ENCODE peak calls at places on chromosome 6, in ten cellular contexts. K, E, B, S, W, Y, Q, D, I and U are unnamed samples.

GRCh38 chr6:24882295-24882694 is 53.5 kb downstream of the RIPOR2 start:
- DNase-seq in E (no peak), I (no peak), W (no peak), D (peak; percentile 56), B (no peak), S (no peak), Y (no peak), K (no peak), Q (no peak), U (no peak)

GRCh38 chr6:160167547-160168391 is 46.2 kb downstream of the SLC22A1 start:
- DNase-seq in Q (no peak), I (peak; percentile 7), S (no peak), K (no peak), W (no peak), Y (peak; percentile 32), D (no peak), B (no peak), E (no peak), U (no peak)

GRCh38 chr6:43009124-43009523 is 4.6 kb downstream of the MEA1 start:
- DNase-seq in W (no peak), D (peak; percentile 27), B (peak; percentile 63), I (peak; percentile 61), Y (no peak), E (no peak), K (peak; percentile 76), Q (no peak), S (peak; percentile 59), U (no peak)

GRCh38 chr6:97978855-97979271 is 695.8 kb upstream of the MMS22L start:
- DNase-seq in D (no peak), E (peak; percentile 14), S (no peak), I (no peak), W (no peak), K (peak; percentile 85), B (no peak), Q (no peak), Y (no peak), U (no peak)

GRCh38 chr6:133242761-133243590 is 1.8 kb downstream of the EYA4 start:
- DNase-seq in E (no peak), I (no peak), S (peak; percentile 18), Q (no peak), W (no peak), D (peak; percentile 26), B (no peak), Y (no peak), K (peak; percentile 77), U (no peak)

GRCh38 chr6:167119680-167120556 is 3.0 kb upstream of the CCR6 start:
- DNase-seq in Y (peak; percentile 69), S (no peak), E (no peak), D (no peak), K (no peak), Q (no peak), I (no peak), B (no peak), W (no peak), U (no peak)

GRCh38 chr6:156933201-156934053 is 156.2 kb downstream of the ARID1B start:
- DNase-seq in I (no peak), K (peak; percentile 73), W (no peak), S (no peak), D (no peak), Y (peak; percentile 76), B (no peak), E (peak; percentile 48), Q (no peak), U (peak; percentile 41)

GRCh38 chr6:3163248-3163594 is 5.9 kb upstream of the TUBB2A start:
- DNase-seq in Q (no peak), I (peak; percentile 43), D (no peak), B (no peak), S (no peak), Y (no peak), K (no peak), E (no peak), W (no peak), U (no peak)

DNA sequence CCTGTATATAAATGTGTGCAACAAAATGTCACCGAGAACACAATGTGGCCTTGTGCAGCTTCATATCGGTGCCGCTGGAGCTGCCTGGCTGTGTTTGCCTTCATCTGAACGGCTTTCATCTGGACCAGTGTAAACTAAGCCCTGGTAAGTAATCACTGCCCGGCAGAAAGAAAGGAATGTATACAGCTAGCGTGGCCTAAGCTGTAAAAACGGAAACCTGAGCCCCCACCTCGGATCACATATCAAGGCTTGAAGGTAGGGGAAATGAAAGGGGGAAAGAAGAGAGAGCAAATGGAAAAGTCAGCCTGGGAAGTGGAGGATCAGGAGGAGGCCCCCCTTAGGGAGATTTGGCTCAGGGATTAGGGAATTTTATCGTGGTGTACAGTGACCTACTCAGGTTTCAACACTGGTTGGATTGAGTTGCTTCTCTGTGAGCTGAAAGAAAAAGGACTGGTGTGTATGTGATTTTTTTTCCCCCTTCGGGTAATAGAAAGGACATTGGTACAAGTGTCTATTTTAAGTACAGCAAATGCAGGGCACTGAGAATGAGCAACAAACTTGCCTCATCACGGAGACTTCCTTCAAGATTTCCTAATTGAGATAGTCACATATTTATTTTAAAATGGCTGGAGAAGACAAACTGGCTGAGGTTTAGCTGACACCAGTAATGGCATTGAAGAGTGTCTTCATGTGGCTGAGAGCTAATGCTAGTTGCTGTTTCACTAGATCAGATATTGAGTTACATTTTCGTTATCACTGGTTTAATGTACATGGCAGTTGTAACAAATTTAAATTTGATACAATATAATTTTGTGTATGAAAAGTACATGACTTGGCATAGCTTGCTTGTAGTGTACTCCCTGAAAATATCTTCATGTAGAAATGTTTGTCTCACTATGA is 3.5 kb downstream of the SOBP start:
- DNase-seq in Q (no peak), K (no peak), W (no peak), S (no peak), Y (no peak), I (peak; percentile 51), B (peak; percentile 24), D (peak; percentile 67), E (peak; percentile 39), U (no peak)
- H3K4me3 ChIP-seq in Q (peak overlapping the region; percentile 79), K (no peak overlapping the region), W (peak overlapping the region; percentile 58), S (peak overlapping the region; percentile 93), Y (no peak overlapping the region), I (peak overlapping the region; percentile 37), B (no peak overlapping the region), D (peak overlapping the region; percentile 21), E (no peak overlapping the region), U (no peak overlapping the region)

DNA sequence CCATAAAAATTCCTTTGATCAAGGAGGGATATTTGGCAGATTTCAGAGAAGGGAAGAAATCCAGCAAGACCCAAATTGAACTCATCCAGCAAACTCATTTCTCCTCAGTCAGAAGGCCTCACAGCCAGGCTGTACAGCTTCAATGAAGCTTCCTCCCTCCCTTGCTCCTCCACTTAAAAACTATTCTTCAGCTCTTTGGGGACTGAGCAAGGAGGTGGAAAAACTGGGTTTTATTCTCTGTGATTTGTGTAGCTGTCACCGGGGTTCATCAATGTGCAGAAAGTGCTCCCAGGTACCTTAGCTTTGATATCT is 158.7 kb upstream of the ZNF184 start:
- DNase-seq in D (no peak), I (no peak), S (no peak), B (no peak), Y (no peak), E (no peak), Q (no peak), K (no peak), W (no peak), U (no peak)
- H3K4me3 ChIP-seq in D (no peak overlapping the region), I (no peak overlapping the region), S (no peak overlapping the region), B (peak overlapping the region; percentile 57), Y (no peak overlapping the region), E (no peak overlapping the region), Q (no peak overlapping the region), K (peak overlapping the region; percentile 87), W (no peak overlapping the region), U (no peak overlapping the region)

DNA sequence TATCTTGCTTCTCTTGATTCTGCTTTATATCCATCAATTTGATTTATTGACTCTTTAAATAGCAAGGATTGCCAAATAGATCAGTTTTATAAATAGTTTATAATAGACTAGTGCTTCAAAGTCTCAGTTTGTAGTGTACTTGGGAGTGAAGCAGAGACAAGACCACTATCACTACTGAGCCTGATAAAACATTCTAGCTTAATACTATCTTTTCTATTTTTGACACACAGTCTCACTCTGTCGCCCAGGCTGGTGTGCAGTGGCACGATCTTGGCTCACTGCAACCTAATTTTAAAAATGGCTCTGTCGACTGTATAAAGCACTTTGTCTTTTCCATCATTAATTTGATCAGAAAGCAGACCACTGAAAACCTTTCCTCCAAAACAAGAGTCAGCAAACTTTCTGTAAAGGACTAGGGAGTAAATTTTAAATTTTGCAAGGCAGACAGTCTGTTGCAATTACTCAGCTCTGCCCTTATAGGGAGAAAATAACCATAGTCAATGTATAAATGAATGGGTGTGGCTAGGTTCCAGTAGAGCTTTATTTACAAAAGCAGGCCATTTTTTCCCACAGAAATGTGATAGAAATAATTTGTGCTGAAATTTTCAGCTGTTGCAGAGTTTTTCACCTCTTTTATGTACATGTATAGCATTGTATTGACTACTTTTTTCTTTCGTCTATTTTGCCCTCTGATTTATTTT is 7.5 kb downstream of the AMD1 start:
- DNase-seq in S (no peak), B (peak; percentile 66), W (no peak), E (no peak), I (peak; percentile 13), K (no peak), D (peak; percentile 44), Y (no peak), Q (no peak), U (no peak)
- H3K4me3 ChIP-seq in S (peak overlapping the region; percentile 22), B (no peak overlapping the region), W (no peak overlapping the region), E (no peak overlapping the region), I (no peak overlapping the region), K (no peak overlapping the region), D (no peak overlapping the region), Y (no peak overlapping the region), Q (no peak overlapping the region), U (no peak overlapping the region)

GRCh38 chr6:158867381-158868121 is 48.4 kb upstream of the EZR start:
- DNase-seq in B (no peak), D (no peak), Y (peak; percentile 57), S (no peak), E (no peak), W (no peak), K (peak; percentile 52), I (no peak), Q (no peak), U (no peak)

GRCh38 chr6:158870418-158870957 is 51.3 kb upstream of the EZR start:
- DNase-seq in S (no peak), Q (no peak), B (no peak), K (no peak), D (no peak), W (no peak), Y (no peak), I (no peak), E (no peak), U (no peak)

GRCh38 chr6:158868122-158868480 is 48.9 kb upstream of the EZR start:
- DNase-seq in Y (no peak), E (no peak), B (no peak), S (no peak), D (no peak), Q (no peak), I (no peak), K (no peak), W (no peak), U (no peak)

GRCh38 chr6:158869010-158869603 is 49.9 kb upstream of the EZR start:
- DNase-seq in Y (no peak), Q (no peak), I (peak; percentile 66), S (no peak), E (peak; percentile 76), B (no peak), K (no peak), W (no peak), D (no peak), U (no peak)

DNA sequence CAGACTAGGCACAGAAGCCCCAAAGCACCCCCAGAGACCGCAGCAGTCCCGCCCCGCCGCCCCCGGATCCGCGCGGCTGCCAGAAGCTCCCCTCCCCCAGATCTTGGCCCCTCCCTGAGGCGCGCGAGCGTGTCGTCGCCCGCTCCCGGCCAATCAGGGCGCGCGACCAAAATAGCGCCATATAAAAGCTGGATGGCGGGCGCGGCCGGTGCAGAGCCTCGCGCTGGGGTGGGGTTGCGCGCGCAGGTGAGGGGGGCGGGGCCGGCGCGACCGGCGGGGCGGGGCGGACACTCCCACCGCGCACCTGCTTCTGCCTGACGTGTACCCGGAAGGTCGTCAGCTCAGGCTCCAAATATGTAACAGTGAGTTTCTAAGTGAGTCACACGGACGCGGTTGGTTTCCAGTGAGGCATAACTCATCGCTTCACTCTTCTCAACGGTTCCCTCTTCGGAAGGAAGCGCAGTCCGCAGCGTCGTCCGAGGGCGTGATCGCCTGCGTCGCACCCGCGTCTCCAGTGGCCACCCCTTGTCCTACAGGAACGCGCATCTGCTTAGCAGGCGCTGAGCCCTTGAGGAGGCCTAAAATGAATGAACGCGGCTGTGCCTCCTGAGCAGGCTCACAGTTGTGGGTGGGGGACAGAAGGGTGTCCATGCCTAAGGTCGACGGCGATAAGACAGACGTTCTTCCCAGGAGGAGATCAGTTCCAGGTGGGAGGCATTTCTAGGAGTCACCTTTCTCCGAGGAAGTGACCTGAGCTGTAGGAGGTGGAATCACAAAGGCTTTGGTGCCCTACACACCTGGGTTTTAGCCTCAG is 50.6 kb upstream of the EZR start:
- DNase-seq in B (peak; percentile 96), Q (peak; percentile 91), E (peak; percentile 94), I (peak; percentile 93), D (peak; percentile 95), S (peak; percentile 87), Y (peak; percentile 96), K (peak; percentile 98), W (peak; percentile 91), U (peak; percentile 92)
- H3K4me3 ChIP-seq in B (peak overlapping the region; percentile 59), Q (peak overlapping the region; percentile 66), E (no peak overlapping the region), I (peak overlapping the region; percentile 58), D (peak overlapping the region; percentile 53), S (peak overlapping the region; percentile 70), Y (peak overlapping the region; percentile 30), K (peak overlapping the region; percentile 86), W (peak overlapping the region; percentile 37), U (no peak overlapping the region)